ENCODE peak calls at places on chromosomes 12 and 14, in four cellular contexts. One of them, this sample, is unnamed.

GRCh38 chr12:106655577-106655976 is 72.8 kb downstream of the RFX4 start:
- DNase-seq in C1 segment of cervical spinal cord: no peak
- DNase-seq in fibroblast of lung: no peak
- DNase-seq in DMS79 treated with DMSO at 0.1 percent for 48 hours: no peak
- DNase-seq in this sample: no peak

GRCh38 chr12:106282457-106283097 is 20.0 kb upstream of the TCP11L2 start:
- DNase-seq in DMS79 treated with DMSO at 0.1 percent for 48 hours: no peak
- DNase-seq in fibroblast of lung: peak
- DNase-seq in C1 segment of cervical spinal cord: no peak
- DNase-seq in this sample: peak

GRCh38 chr12:106098691-106099200 is 40.0 kb downstream of the NUAK1 start:
- DNase-seq in fibroblast of lung: no peak
- DNase-seq in C1 segment of cervical spinal cord: no peak
- DNase-seq in DMS79 treated with DMSO at 0.1 percent for 48 hours: no peak
- DNase-seq in this sample: no peak

GRCh38 chr12:107564946-107565345 is 120.7 kb upstream of the PWP1 start:
- DNase-seq in DMS79 treated with DMSO at 0.1 percent for 48 hours: peak
- DNase-seq in C1 segment of cervical spinal cord: no peak
- DNase-seq in fibroblast of lung: peak
- DNase-seq in this sample: no peak

GRCh38 chr14:22510527-22511110 is 78.4 kb downstream of the DAD1 start:
- DNase-seq in DMS79 treated with DMSO at 0.1 percent for 48 hours: no peak
- DNase-seq in fibroblast of lung: peak
- DNase-seq in C1 segment of cervical spinal cord: no peak
- DNase-seq in this sample: no peak

GRCh38 chr12:81644503-81644902 is 114.6 kb downstream of the PPFIA2 start:
- DNase-seq in fibroblast of lung: peak
- DNase-seq in C1 segment of cervical spinal cord: no peak
- DNase-seq in DMS79 treated with DMSO at 0.1 percent for 48 hours: peak
- DNase-seq in this sample: peak

GRCh38 chr14:73245401-73246325 is 8.4 kb downstream of the PAPLN start:
- DNase-seq in DMS79 treated with DMSO at 0.1 percent for 48 hours: peak
- DNase-seq in C1 segment of cervical spinal cord: no peak
- DNase-seq in fibroblast of lung: no peak
- DNase-seq in this sample: no peak

GRCh38 chr12:27462851-27463250 is 16.3 kb downstream of the SMCO2 start:
- DNase-seq in DMS79 treated with DMSO at 0.1 percent for 48 hours: no peak
- DNase-seq in fibroblast of lung: peak
- DNase-seq in C1 segment of cervical spinal cord: no peak
- DNase-seq in this sample: no peak

GRCh38 chr14:32417956-32418552 is 89.0 kb downstream of the AKAP6 start:
- DNase-seq in fibroblast of lung: peak
- DNase-seq in DMS79 treated with DMSO at 0.1 percent for 48 hours: peak
- DNase-seq in C1 segment of cervical spinal cord: no peak
- DNase-seq in this sample: peak

GRCh38 chr12:46154221-46154975 is 114.4 kb downstream of the SLC38A1 start:
- DNase-seq in fibroblast of lung: peak
- DNase-seq in C1 segment of cervical spinal cord: no peak
- DNase-seq in DMS79 treated with DMSO at 0.1 percent for 48 hours: no peak
- DNase-seq in this sample: peak

GRCh38 chr14:22382955-22383354 is 206.1 kb downstream of the DAD1 start:
- DNase-seq in C1 segment of cervical spinal cord: no peak
- DNase-seq in DMS79 treated with DMSO at 0.1 percent for 48 hours: no peak
- DNase-seq in fibroblast of lung: no peak
- DNase-seq in this sample: no peak

GRCh38 chr12:76548222-76548837 is 11.2 kb downstream of the OSBPL8 start:
- DNase-seq in C1 segment of cervical spinal cord: no peak
- DNase-seq in fibroblast of lung: no peak
- DNase-seq in DMS79 treated with DMSO at 0.1 percent for 48 hours: no peak
- DNase-seq in this sample: no peak

GRCh38 chr12:110354172-110354780 is 49.2 kb downstream of the ANAPC7 start:
- DNase-seq in fibroblast of lung: no peak
- DNase-seq in C1 segment of cervical spinal cord: no peak
- DNase-seq in DMS79 treated with DMSO at 0.1 percent for 48 hours: no peak
- DNase-seq in this sample: no peak

GRCh38 chr12:94571556-94571955 is 78.8 kb downstream of the TMCC3 start:
- DNase-seq in fibroblast of lung: peak
- DNase-seq in DMS79 treated with DMSO at 0.1 percent for 48 hours: no peak
- DNase-seq in C1 segment of cervical spinal cord: no peak
- DNase-seq in this sample: no peak

GRCh38 chr14:61564623-61565091 is 130.7 kb upstream of the HIF1A start:
- DNase-seq in DMS79 treated with DMSO at 0.1 percent for 48 hours: no peak
- DNase-seq in fibroblast of lung: peak
- DNase-seq in C1 segment of cervical spinal cord: no peak
- DNase-seq in this sample: peak

GRCh38 chr12:111643428-111643826 is 42.3 kb downstream of the BRAP start:
- DNase-seq in DMS79 treated with DMSO at 0.1 percent for 48 hours: no peak
- DNase-seq in C1 segment of cervical spinal cord: no peak
- DNase-seq in fibroblast of lung: peak
- DNase-seq in this sample: peak

GRCh38 chr12:8894378-8894777 is 19.9 kb upstream of the PHC1 start:
- DNase-seq in DMS79 treated with DMSO at 0.1 percent for 48 hours: no peak
- DNase-seq in C1 segment of cervical spinal cord: no peak
- DNase-seq in fibroblast of lung: peak
- DNase-seq in this sample: no peak

GRCh38 chr14:68784995-68785816 is 7.7 kb downstream of the ZFP36L1 start:
- DNase-seq in fibroblast of lung: peak
- DNase-seq in DMS79 treated with DMSO at 0.1 percent for 48 hours: no peak
- DNase-seq in C1 segment of cervical spinal cord: no peak
- DNase-seq in this sample: no peak

GRCh38 chr12:128794661-128795529 is 28.9 kb downstream of the SLC15A4 start:
- DNase-seq in fibroblast of lung: no peak
- DNase-seq in C1 segment of cervical spinal cord: peak
- DNase-seq in DMS79 treated with DMSO at 0.1 percent for 48 hours: no peak
- DNase-seq in this sample: no peak

GRCh38 chr12:76883826-76884225 is 5.0 kb upstream of the CSRP2 start:
- DNase-seq in C1 segment of cervical spinal cord: no peak
- DNase-seq in fibroblast of lung: peak
- DNase-seq in DMS79 treated with DMSO at 0.1 percent for 48 hours: peak
- DNase-seq in this sample: no peak

GRCh38 chr12:117013726-117014125 is 85.5 kb downstream of the TESC start:
- DNase-seq in fibroblast of lung: no peak
- DNase-seq in DMS79 treated with DMSO at 0.1 percent for 48 hours: no peak
- DNase-seq in C1 segment of cervical spinal cord: no peak
- DNase-seq in this sample: no peak

GRCh38 chr14:23494223-23494622 is 24.7 kb downstream of the NGDN start:
- DNase-seq in fibroblast of lung: no peak
- DNase-seq in C1 segment of cervical spinal cord: no peak
- DNase-seq in DMS79 treated with DMSO at 0.1 percent for 48 hours: no peak
- DNase-seq in this sample: no peak

GRCh38 chr14:103418508-103418818 is 33.2 kb downstream of the MARK3 start:
- DNase-seq in C1 segment of cervical spinal cord: no peak
- DNase-seq in fibroblast of lung: peak
- DNase-seq in DMS79 treated with DMSO at 0.1 percent for 48 hours: no peak
- DNase-seq in this sample: no peak